ENCODE peak calls at places on chromosomes 12 and 14, in four cellular contexts. Q is HCT116, I is SK-N-SH, S is HepG2. P is an unnamed sample.

GRCh38 chr12:102342281-102343006 is 137.9 kb downstream of the IGF1 start:
- DNase-seq in Q (no peak), I (no peak), S (peak; percentile 42), P (no peak)

GRCh38 chr14:99603471-99603933 is 505 bp downstream of the CCDC85C start:
- DNase-seq in Q (no peak), I (no peak), S (no peak), P (peak; percentile 57)

GRCh38 chr12:89597210-89597609 is 71.4 kb upstream of the POC1B start:
- DNase-seq in Q (no peak), I (no peak), S (no peak), P (no peak)

GRCh38 chr14:70808023-70808401 is 1.3 kb downstream of the MAP3K9 start:
- DNase-seq in Q (peak; percentile 59), I (peak; percentile 54), S (peak; percentile 47), P (no peak)

GRCh38 chr12:57632369-57632897 is 568 bp downstream of the B4GALNT1 start:
- DNase-seq in Q (no peak), I (peak; percentile 84), S (no peak), P (no peak)

GRCh38 chr12:857611-858010 is 91.9 kb downstream of the RAD52 start:
- DNase-seq in Q (no peak), I (no peak), S (no peak), P (no peak)

GRCh38 chr12:91053951-91054715 is 3.7 kb downstream of the KERA start:
- DNase-seq in Q (no peak), I (no peak), S (no peak), P (peak; percentile 94)

GRCh38 chr12:97006585-97006984 is 99.5 kb downstream of the NEDD1 start:
- DNase-seq in Q (no peak), I (no peak), S (no peak), P (no peak)

GRCh38 chr12:95815635-95816212 is 25.2 kb upstream of the NTN4 start:
- DNase-seq in Q (no peak), I (peak; percentile 40), S (peak; percentile 36), P (peak; percentile 65)

GRCh38 chr12:93832126-93832525 is 155.0 kb downstream of the CRADD start:
- DNase-seq in Q (no peak), I (no peak), S (no peak), P (no peak)

GRCh38 chr14:97978336-97978735 is 1181.2 kb downstream of the VRK1 start:
- DNase-seq in Q (peak; percentile 6), I (peak; percentile 56), S (no peak), P (no peak)

GRCh38 chr12:10600988-10601387 is 12.4 kb downstream of the MAGOHB start:
- DNase-seq in Q (no peak), I (no peak), S (no peak), P (no peak)

GRCh38 chr14:96316087-96316486 is 47.1 kb downstream of the ATG2B start:
- DNase-seq in Q (no peak), I (no peak), S (no peak), P (no peak)

GRCh38 chr14:96324219-96324618 is 38.9 kb downstream of the ATG2B start:
- DNase-seq in Q (no peak), I (no peak), S (no peak), P (no peak)

GRCh38 chr14:96318836-96319235 is 44.3 kb downstream of the ATG2B start:
- DNase-seq in Q (no peak), I (no peak), S (no peak), P (no peak)

DNA sequence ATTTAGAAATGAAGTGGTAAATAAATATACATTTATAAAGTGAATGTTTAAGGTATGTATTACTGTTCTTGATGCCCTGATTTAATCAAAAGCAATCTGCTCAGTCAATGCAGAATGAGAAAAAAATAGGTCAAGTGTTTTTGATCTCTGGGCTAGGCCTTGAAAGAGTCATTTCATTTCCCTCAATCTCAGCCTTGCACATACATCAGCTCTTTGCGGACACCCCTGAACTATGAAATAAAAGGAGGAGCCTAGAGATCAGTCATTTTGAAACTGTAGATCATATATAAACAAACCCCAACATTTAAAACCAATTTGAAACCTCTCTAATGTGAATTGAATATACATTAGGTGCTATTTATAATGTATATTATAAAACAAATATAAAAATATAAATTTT is 42.5 kb downstream of the ATG2B start:
- DNase-seq in Q (no peak), I (no peak), S (no peak), P (no peak)
- H3K27ac ChIP-seq in Q (no peak overlapping the region), I (no peak overlapping the region), S (no peak overlapping the region), P (no peak overlapping the region)

DNA sequence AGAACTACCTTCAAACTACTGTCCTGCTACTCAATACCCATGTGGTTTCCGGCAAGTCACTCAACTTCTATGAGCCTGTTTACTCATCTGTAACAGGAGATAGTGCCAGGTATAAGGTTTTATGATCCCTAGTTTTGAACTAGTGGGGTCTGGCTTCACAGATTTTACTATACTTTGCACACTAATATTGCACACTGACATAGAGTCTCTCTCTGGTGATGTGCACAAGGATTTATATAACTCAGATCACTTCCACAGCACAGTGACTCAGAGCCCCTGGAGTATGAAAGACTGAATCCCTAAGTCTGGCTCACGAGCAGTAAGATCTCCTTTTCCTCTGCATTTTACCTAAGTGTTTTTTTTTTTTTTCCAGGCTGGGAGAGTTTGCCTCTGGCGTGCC is 69.7 kb upstream of the SLC38A2 start:
- DNase-seq in Q (no peak), I (no peak), S (no peak), P (peak; percentile 49)
- H3K4me1 ChIP-seq in Q (peaks cover 98% of the 10 kb centered on the region), I (peaks cover 41% of the 10 kb centered on the region), S (peaks cover 38% of the 10 kb centered on the region), P (peaks cover 78% of the 10 kb centered on the region)

GRCh38 chr12:5622280-5622679 is 190.4 kb downstream of the NTF3 start:
- DNase-seq in Q (no peak), I (no peak), S (no peak), P (no peak)
- TF ChIP-seq POLR2AphosphoS5 in Q (no peak), I (no peak), S (no peak), P (no peak)

GRCh38 chr12:6974180-6974579 is 3.5 kb downstream of the EMG1 start:
- DNase-seq in Q (no peak), I (no peak), S (no peak), P (no peak)
- H3K27ac ChIP-seq in Q (no peak overlapping the region), I (no peak overlapping the region), S (no peak overlapping the region), P (no peak overlapping the region)

GRCh38 chr12:120851444-120851843 is 52.7 kb downstream of the SPPL3 start:
- DNase-seq in Q (no peak), I (no peak), S (no peak), P (no peak)
- H3K4me1 ChIP-seq in Q (peaks cover 30% of the 10 kb centered on the region), I (no peaks in the 10 kb centered on the region), S (peaks cover 16% of the 10 kb centered on the region), P (peaks cover 10% of the 10 kb centered on the region)

DNA sequence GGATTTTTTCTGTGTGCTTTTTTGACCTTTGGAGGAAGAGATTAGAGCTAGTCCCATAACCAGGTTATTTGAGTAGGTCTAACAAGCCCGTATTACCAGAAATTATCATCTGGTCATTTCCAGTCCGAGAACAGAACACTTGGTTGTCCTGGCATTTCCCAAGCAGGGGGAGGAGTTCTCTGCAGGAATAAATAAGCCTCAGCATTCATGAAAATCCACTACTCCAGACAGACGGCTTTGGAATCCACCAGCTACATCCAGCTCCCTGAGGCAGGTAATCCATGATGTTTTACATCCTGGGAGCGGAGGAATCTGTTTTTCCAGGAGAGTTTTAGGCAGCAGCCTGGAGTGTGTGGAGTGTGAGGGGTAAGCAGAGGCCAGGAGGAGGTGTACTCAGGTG is at the start of gene SERPINA3:
- DNase-seq in Q (no peak), I (no peak), S (peak; percentile 91), P (no peak)
- TF ChIP-seq POLR2AphosphoS5 in Q (no peak), I (no peak), S (peak; percentile 96), P (no peak)